ENCODE peak calls at places on chromosomes 2 and 18, in eight cellular contexts. T, L, S, W, E, C, U and F are unnamed samples.

GRCh38 chr2:127371037-127371436 is 16.7 kb downstream of the MAP3K2 start:
- DNase-seq in W (no peak), E (no peak), S (no peak), U (peak; percentile 52), L (no peak), C (no peak), T (peak; percentile 81), F (peak; percentile 75)

GRCh38 chr2:39523308-39524044 is 86.4 kb upstream of the MAP4K3 start:
- DNase-seq in U (no peak), C (no peak), L (no peak), W (peak; percentile 49), E (peak; percentile 71), T (no peak), S (no peak), F (peak; percentile 51)

GRCh38 chr2:185181901-185182300 is 556.7 kb upstream of the FSIP2 start:
- DNase-seq in E (no peak), L (no peak), W (no peak), U (no peak), S (no peak), C (no peak), T (no peak), F (no peak)

GRCh38 chr18:52227536-52227935 is 112.5 kb upstream of the DCC start:
- DNase-seq in E (no peak), W (no peak), C (no peak), T (no peak), S (no peak), L (no peak), U (no peak), F (no peak)

GRCh38 chr2:157260403-157261198 is 3.1 kb downstream of the GALNT5 start:
- DNase-seq in E (no peak), U (no peak), S (no peak), C (no peak), T (no peak), W (no peak), L (no peak), F (no peak)

GRCh38 chr2:63862802-63863201 is 21.1 kb downstream of the UGP2 start:
- DNase-seq in S (no peak), C (no peak), E (no peak), L (no peak), W (peak; percentile 17), T (no peak), U (no peak), F (no peak)

GRCh38 chr2:12484536-12485115 is 232.1 kb upstream of the TRIB2 start:
- DNase-seq in L (no peak), C (no peak), E (no peak), W (no peak), U (no peak), T (no peak), S (no peak), F (no peak)

GRCh38 chr2:109196081-109196875 is 67.3 kb downstream of the SH3RF3 start:
- DNase-seq in E (no peak), T (no peak), U (no peak), S (no peak), W (no peak), C (no peak), L (no peak), F (no peak)

GRCh38 chr18:21740474-21740723 is 193 bp upstream of the MIB1 start:
- DNase-seq in W (peak; percentile 96), E (peak; percentile 65), C (peak; percentile 99), L (peak; percentile 99), S (peak; percentile 97), T (peak; percentile 100), U (peak; percentile 99), F (peak; percentile 97)

GRCh38 chr2:202140522-202141292 is 67.7 kb downstream of the KIAA2012 start:
- DNase-seq in L (no peak), C (no peak), T (no peak), E (no peak), W (no peak), S (no peak), U (no peak), F (no peak)

GRCh38 chr18:395481-396250 is 104.8 kb downstream of the COLEC12 start:
- DNase-seq in C (no peak), W (no peak), T (no peak), U (no peak), S (no peak), L (peak; percentile 49), E (no peak), F (no peak)

GRCh38 chr2:64975232-64975791 is 13.9 kb upstream of the SLC1A4 start:
- DNase-seq in U (peak; percentile 74), W (peak; percentile 87), S (peak; percentile 66), C (no peak), T (peak; percentile 79), L (peak; percentile 50), E (peak; percentile 66), F (peak; percentile 79)

GRCh38 chr2:20925265-20925889 is 102.5 kb upstream of the LDAH start:
- DNase-seq in C (no peak), U (no peak), W (no peak), L (no peak), T (no peak), E (no peak), S (no peak), F (no peak)

GRCh38 chr2:101972621-101973434 is 18.9 kb upstream of the IL1R2 start:
- DNase-seq in L (no peak), S (no peak), C (no peak), W (peak; percentile 25), T (no peak), E (no peak), U (no peak), F (peak; percentile 30)

GRCh38 chr18:22432672-22433137 is 15.0 kb upstream of the CTAGE1 start:
- DNase-seq in T (peak; percentile 90), C (no peak), E (peak; percentile 71), W (peak; percentile 60), L (peak; percentile 86), U (peak; percentile 79), S (peak; percentile 53), F (peak; percentile 12)

GRCh38 chr2:168699834-168700417 is 102.5 kb upstream of the NOSTRIN start:
- DNase-seq in U (peak; percentile 85), W (no peak), L (peak; percentile 21), S (peak; percentile 67), E (no peak), C (no peak), T (peak; percentile 80), F (peak; percentile 30)

GRCh38 chr18:10898417-10898974 is 250.9 kb downstream of the PIEZO2 start:
- DNase-seq in U (no peak), C (no peak), W (no peak), E (no peak), L (no peak), S (no peak), T (no peak), F (no peak)

GRCh38 chr2:37610638-37611289 is 60.7 kb downstream of the CDC42EP3 start:
- DNase-seq in C (no peak), S (no peak), L (no peak), T (no peak), U (no peak), E (no peak), W (no peak), F (no peak)

GRCh38 chr18:43563780-43564179 is 286.5 kb upstream of the SYT4 start:
- DNase-seq in C (no peak), W (peak; percentile 0), U (no peak), L (peak; percentile 38), T (no peak), S (no peak), E (no peak), F (no peak)

GRCh38 chr18:9849407-9849961 is 36.3 kb upstream of the TXNDC2 start:
- DNase-seq in E (no peak), T (no peak), W (peak; percentile 92), U (peak; percentile 43), S (no peak), L (no peak), C (peak; percentile 89), F (peak; percentile 93)
- H3K4me1 ChIP-seq in E (no peaks in the 10 kb centered on the region), T (no peaks in the 10 kb centered on the region), W (peaks cover 51% of the 10 kb centered on the region), U (peaks cover 37% of the 10 kb centered on the region), S (no peaks in the 10 kb centered on the region), L (no peaks in the 10 kb centered on the region), C (peaks cover 13% of the 10 kb centered on the region), F (peaks cover 34% of the 10 kb centered on the region)

DNA sequence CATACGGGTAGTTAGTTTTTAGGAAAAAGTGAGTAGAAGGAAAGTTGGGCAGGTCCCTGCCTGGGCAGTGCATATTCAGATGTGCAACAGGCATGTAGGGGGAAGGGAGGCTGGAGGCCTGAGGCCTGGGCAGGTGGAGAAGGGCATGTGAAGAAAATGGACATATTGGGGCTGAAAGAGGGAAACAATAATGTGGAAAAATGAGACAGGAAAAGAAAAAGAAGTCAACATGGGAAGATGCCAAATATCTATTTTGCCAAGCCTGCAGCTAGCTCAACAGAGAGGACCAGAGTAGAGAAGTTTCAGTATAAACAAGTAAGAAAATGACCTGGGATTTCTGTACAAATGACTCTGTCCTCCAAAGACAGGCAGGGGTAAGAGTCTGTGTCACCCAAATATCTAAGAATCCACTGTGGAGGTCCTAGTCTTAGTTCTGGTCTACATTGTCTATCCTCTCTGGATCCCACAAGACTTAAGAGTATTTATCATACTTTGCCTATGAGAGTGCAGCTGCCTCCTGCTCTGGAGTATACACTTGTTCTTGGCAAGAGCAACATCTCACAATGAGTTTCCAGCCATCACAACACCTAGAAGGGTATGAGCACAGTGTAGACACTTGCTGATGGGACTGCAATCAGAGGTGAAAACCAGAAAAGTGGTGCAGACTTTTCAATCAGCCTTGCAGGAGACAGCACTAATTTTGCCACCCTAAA is 80.2 kb downstream of the CLHC1 start:
- DNase-seq in L (no peak), S (no peak), C (no peak), E (no peak), W (no peak), U (no peak), T (no peak), F (no peak)
- H3K4me1 ChIP-seq in L (peaks cover 17% of the 10 kb centered on the region), S (peaks cover 10% of the 10 kb centered on the region), C (peaks cover 32% of the 10 kb centered on the region), E (peaks cover 24% of the 10 kb centered on the region), W (peaks cover 75% of the 10 kb centered on the region), U (peaks cover 34% of the 10 kb centered on the region), T (peaks cover 11% of the 10 kb centered on the region), F (peaks cover 13% of the 10 kb centered on the region)

GRCh38 chr2:218290316-218291261 is 1.7 kb downstream of the TMBIM1 start:
- DNase-seq in L (no peak), C (no peak), U (no peak), S (no peak), W (no peak), E (no peak), T (no peak), F (no peak)
- H3K4me1 ChIP-seq in L (peaks cover 70% of the 10 kb centered on the region), C (peaks cover 58% of the 10 kb centered on the region), U (peaks cover 90% of the 10 kb centered on the region), S (peaks cover 9% of the 10 kb centered on the region), W (peaks cover 86% of the 10 kb centered on the region), E (peaks cover 55% of the 10 kb centered on the region), T (peaks cover 3% of the 10 kb centered on the region), F (peaks cover 54% of the 10 kb centered on the region)

GRCh38 chr2:77521482-77521881 is 694 bp downstream of the LRRTM4 start:
- DNase-seq in L (no peak), W (no peak), C (no peak), U (no peak), E (no peak), T (no peak), S (no peak), F (no peak)

GRCh38 chr2:77520981-77521380 is 1.2 kb downstream of the LRRTM4 start:
- DNase-seq in L (no peak), U (no peak), C (no peak), S (no peak), T (no peak), W (no peak), E (no peak), F (no peak)

GRCh38 chr2:77521931-77522470 is at the start of gene LRRTM4:
- DNase-seq in E (no peak), W (no peak), T (no peak), U (no peak), C (no peak), S (no peak), L (no peak), F (peak; percentile 17)

GRCh38 chr2:77519164-77519887 is 2.9 kb downstream of the LRRTM4 start:
- DNase-seq in L (no peak), W (no peak), U (no peak), T (no peak), S (no peak), C (no peak), E (no peak), F (no peak)

GRCh38 chr2:77519888-77520506 is 2.2 kb downstream of the LRRTM4 start:
- DNase-seq in L (no peak), T (no peak), W (no peak), E (no peak), S (no peak), C (no peak), U (no peak), F (no peak)
- H3K4me1 ChIP-seq in L (no peaks in the 10 kb centered on the region), T (no peaks in the 10 kb centered on the region), W (no peaks in the 10 kb centered on the region), E (no peaks in the 10 kb centered on the region), S (no peaks in the 10 kb centered on the region), C (no peaks in the 10 kb centered on the region), U (no peaks in the 10 kb centered on the region), F (no peaks in the 10 kb centered on the region)